ENCODE peak calls at places on chromosomes 16 and 17, in seven cellular contexts. R is H1, P is mesendoderm, N is H9, Y is trophoblast cell, G is IMR-90, L is mesenchymal stem cell. K is an unnamed sample. For H3K4me1, the result is how much of the 10 kb centered on the place peaks cover.

GRCh38 chr16:22353188-22353919 is 21.1 kb downstream of the CDR2 start:
- DNase-seq in R (no peak), P (peak), N (no peak), Y (peak), G (peak), L (peak), K (no peak)

GRCh38 chr17:31684901-31685300 is 174.1 kb downstream of the COPRS start:
- DNase-seq in R (no peak), P (no peak), N (no peak), Y (no peak), G (no peak), L (no peak), K (no peak)

GRCh38 chr17:76497979-76498885 is 3.0 kb downstream of the RHBDF2 start:
- DNase-seq in R (peak), P (peak), N (peak), Y (peak), G (peak), L (peak), K (no peak)

GRCh38 chr16:75943705-75944514 is 217.6 kb upstream of the CPHXL start:
- DNase-seq in R (no peak), P (no peak), N (no peak), Y (no peak), G (no peak), L (no peak), K (no peak)

GRCh38 chr17:59844884-59845594 is 47.7 kb downstream of the TUBD1 start:
- DNase-seq in R (no peak), P (no peak), N (no peak), Y (no peak), G (peak), L (peak), K (no peak)

GRCh38 chr17:37576281-37576680 is 32.9 kb downstream of the SYNRG start:
- DNase-seq in R (no peak), P (no peak), N (no peak), Y (no peak), G (peak), L (peak), K (no peak)

GRCh38 chr17:8807070-8807550 is 7.9 kb upstream of the MFSD6L start:
- DNase-seq in R (peak), P (peak), N (peak), Y (no peak), G (no peak), L (peak), K (no peak)

GRCh38 chr16:30018731-30019158 is 4.3 kb upstream of the C16orf92 start:
- DNase-seq in R (no peak), P (peak), N (no peak), Y (peak), G (peak), L (peak), K (no peak)

GRCh38 chr16:85735225-85735722 is 15.6 kb downstream of the C16orf74 start:
- DNase-seq in R (no peak), P (no peak), N (no peak), Y (no peak), G (no peak), L (no peak), K (no peak)

GRCh38 chr17:57685499-57686132 is 59.5 kb downstream of the CCDC182 start:
- DNase-seq in R (peak), P (no peak), N (no peak), Y (peak), G (no peak), L (no peak), K (no peak)

GRCh38 chr17:58396173-58396572 is 21.2 kb downstream of the RNF43 start:
- DNase-seq in R (no peak), P (no peak), N (no peak), Y (no peak), G (no peak), L (no peak), K (no peak)

GRCh38 chr16:74232831-74233465 is 63.7 kb upstream of the PSMD7 start:
- DNase-seq in R (no peak), P (no peak), N (no peak), Y (peak), G (no peak), L (no peak), K (no peak)

GRCh38 chr16:54506691-54507090 is 220.1 kb upstream of the IRX3 start:
- DNase-seq in R (no peak), P (peak), N (no peak), Y (no peak), G (no peak), L (no peak), K (no peak)
- H3K4me1 ChIP-seq in R (under half), P (under half), N (under half), Y (under half), G (under half), L (under half), K (under half)

GRCh38 chr17:42389135-42389417 is 834 bp upstream of the STAT3 start:
- DNase-seq in R (no peak), P (no peak), N (no peak), Y (no peak), G (no peak), L (no peak), K (no peak)

GRCh38 chr17:42387663-42388380 is 420 bp downstream of the STAT3 start:
- DNase-seq in R (peak), P (peak), N (peak), Y (peak), G (no peak), L (peak), K (no peak)

GRCh38 chr17:42387221-42387657 is 1.0 kb downstream of the STAT3 start:
- DNase-seq in R (no peak), P (no peak), N (no peak), Y (peak), G (peak), L (peak), K (no peak)

GRCh38 chr17:42388381-42389134 is at the start of gene STAT3:
- DNase-seq in R (peak), P (peak), N (peak), Y (peak), G (peak), L (peak), K (peak)

GRCh38 chr17:42389902-42390301 is 1.7 kb upstream of the STAT3 start:
- DNase-seq in R (no peak), P (no peak), N (no peak), Y (no peak), G (no peak), L (no peak), K (no peak)
- H3K23ac ChIP-seq in R (no peak), P (no peak), N (no peak), Y (no peak), G (peak), L (no peak), K (no peak)

GRCh38 chr17:79932907-79933306 is 93.7 kb upstream of the CBX4 start:
- DNase-seq in R (no peak), P (no peak), N (no peak), Y (no peak), G (no peak), L (no peak), K (no peak)

GRCh38 chr17:79930077-79930785 is 91.0 kb upstream of the CBX4 start:
- DNase-seq in R (peak), P (no peak), N (no peak), Y (no peak), G (no peak), L (no peak), K (peak)

GRCh38 chr17:79930786-79931516 is 91.7 kb upstream of the CBX4 start:
- DNase-seq in R (no peak), P (no peak), N (no peak), Y (no peak), G (no peak), L (no peak), K (no peak)

GRCh38 chr17:79932446-79932845 is 93.2 kb upstream of the CBX4 start:
- DNase-seq in R (no peak), P (no peak), N (no peak), Y (no peak), G (no peak), L (no peak), K (no peak)

DNA sequence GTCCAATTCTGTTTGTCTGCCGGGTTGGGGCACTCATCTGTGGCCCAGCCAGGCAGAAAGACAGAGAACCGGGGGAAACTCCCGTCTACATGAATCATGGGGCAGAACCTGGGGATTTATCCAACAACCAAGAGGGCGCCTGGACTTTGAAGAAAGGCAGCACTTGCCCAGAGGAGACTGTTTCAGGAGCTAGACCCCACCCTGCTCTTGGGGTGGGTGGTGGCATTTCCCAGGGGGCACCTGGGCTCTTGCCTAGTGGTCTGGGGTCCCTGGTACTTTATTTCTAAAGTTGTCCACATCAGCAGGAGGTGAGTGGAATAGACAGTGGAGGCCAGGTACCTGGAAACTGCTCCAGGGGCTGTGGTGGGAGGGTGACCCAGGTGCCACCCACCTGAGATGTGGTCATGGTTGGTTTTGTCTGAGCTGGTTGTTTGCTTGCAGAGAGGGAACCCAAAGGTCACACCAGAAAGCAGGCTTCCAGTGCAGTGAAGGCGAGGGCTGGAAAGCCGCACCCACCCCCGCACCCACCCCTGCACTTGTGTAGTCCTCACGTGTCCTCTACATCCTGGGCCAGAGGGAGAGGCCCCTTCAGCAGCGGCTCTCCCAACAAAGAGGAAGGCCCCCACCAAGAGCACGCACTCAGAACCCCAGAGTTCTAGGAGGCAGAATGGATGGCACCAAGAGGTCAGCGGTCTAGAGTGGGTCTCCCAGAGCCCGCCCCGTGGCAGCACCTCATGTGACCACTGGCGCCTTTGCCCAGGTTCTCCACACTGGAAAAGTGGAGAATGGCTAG is 92.5 kb upstream of the CBX4 start:
- DNase-seq in R (no peak), P (no peak), N (no peak), Y (no peak), G (peak), L (peak), K (no peak)
- H3K4me1 ChIP-seq in R (under half), P (under half), N (under half), Y (under half), G (under half), L (under half), K (under half)

GRCh38 chr17:39192901-39193300 is 4.6 kb downstream of the CACNB1 start:
- DNase-seq in R (no peak), P (no peak), N (no peak), Y (no peak), G (no peak), L (no peak), K (no peak)
- H3K23ac ChIP-seq in R (no peak), P (no peak), N (no peak), Y (no peak), G (no peak), L (no peak), K (no peak)

DNA sequence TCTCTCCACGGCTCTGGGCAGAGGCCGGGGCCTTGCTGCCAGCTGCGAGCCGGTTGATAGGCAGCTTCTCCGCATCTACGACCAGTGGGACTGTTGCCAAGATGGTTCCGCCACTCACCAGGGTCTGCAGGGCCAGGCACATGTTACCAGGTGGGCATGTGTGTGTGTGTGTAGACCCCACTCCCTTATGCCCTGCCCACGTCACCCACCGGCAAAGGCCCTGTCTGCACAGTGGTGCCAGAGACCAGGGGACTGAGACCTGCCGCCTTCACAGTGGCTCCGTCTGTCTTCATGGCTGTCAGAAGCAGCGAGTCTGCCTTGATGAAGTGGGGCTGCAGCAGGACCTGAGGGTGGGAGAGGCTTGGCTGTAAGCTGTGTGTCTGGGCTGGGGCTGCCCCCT is 17.7 kb downstream of the SREBF1 start:
- DNase-seq in R (no peak), P (no peak), N (no peak), Y (no peak), G (no peak), L (no peak), K (no peak)
- H3K4me1 ChIP-seq in R (under half), P (under half), N (under half), Y (under half), G (under half), L (under half), K (under half)

GRCh38 chr17:48294989-48295892 is 134.8 kb downstream of the SKAP1 start:
- DNase-seq in R (no peak), P (no peak), N (no peak), Y (peak), G (no peak), L (peak), K (no peak)

GRCh38 chr17:48299760-48300159 is 130.3 kb downstream of the SKAP1 start:
- DNase-seq in R (no peak), P (no peak), N (no peak), Y (no peak), G (no peak), L (no peak), K (no peak)

GRCh38 chr17:48296453-48296852 is 133.6 kb downstream of the SKAP1 start:
- DNase-seq in R (no peak), P (no peak), N (no peak), Y (no peak), G (no peak), L (peak), K (no peak)

GRCh38 chr17:48301002-48301401 is 129.0 kb downstream of the SKAP1 start:
- DNase-seq in R (no peak), P (no peak), N (no peak), Y (no peak), G (no peak), L (no peak), K (no peak)

GRCh38 chr17:48297825-48298224 is 132.2 kb downstream of the SKAP1 start:
- DNase-seq in R (no peak), P (no peak), N (no peak), Y (no peak), G (no peak), L (no peak), K (no peak)
- H3K23ac ChIP-seq in R (no peak), P (no peak), N (no peak), Y (no peak), G (no peak), L (no peak), K (no peak)

GRCh38 chr17:16989953-16990860 is 18.3 kb upstream of the TNFRSF13B start:
- DNase-seq in R (no peak), P (peak), N (peak), Y (no peak), G (peak), L (peak), K (no peak)
- H3K4me1 ChIP-seq in R (under half), P (under half), N (under half), Y (under half), G (under half), L (under half), K (under half)